ENCODE peak calls at places on chromosomes 2 and 18, in five cellular contexts. One of them, this sample, is unnamed.

GRCh38 chr2:237452846-237453245 is 34.2 kb upstream of the MLPH start:
- DNase-seq in CD8-positive, alpha-beta memory T cell: no peak
- DNase-seq in fibroblast of pulmonary artery: no peak
- DNase-seq in stomach: no peak
- DNase-seq in fibroblast of lung: no peak
- DNase-seq in this sample: peak; percentile 55

GRCh38 chr2:205321240-205321639 is 361.1 kb upstream of the NRP2 start:
- DNase-seq in CD8-positive, alpha-beta memory T cell: no peak
- DNase-seq in fibroblast of pulmonary artery: peak; percentile 55
- DNase-seq in stomach: no peak
- DNase-seq in fibroblast of lung: peak; percentile 71
- DNase-seq in this sample: peak; percentile 46

GRCh38 chr2:149489452-149489851 is 98.1 kb downstream of the MMADHC start:
- DNase-seq in CD8-positive, alpha-beta memory T cell: no peak
- DNase-seq in fibroblast of pulmonary artery: no peak
- DNase-seq in stomach: no peak
- DNase-seq in fibroblast of lung: no peak
- DNase-seq in this sample: no peak

GRCh38 chr2:74632209-74632938 is 15.8 kb downstream of the M1AP start:
- DNase-seq in CD8-positive, alpha-beta memory T cell: no peak
- DNase-seq in fibroblast of pulmonary artery: peak; percentile 43
- DNase-seq in stomach: no peak
- DNase-seq in fibroblast of lung: peak; percentile 18
- DNase-seq in this sample: no peak

GRCh38 chr2:25215948-25216679 is 47.7 kb upstream of the POMC start:
- DNase-seq in CD8-positive, alpha-beta memory T cell: peak; percentile 78
- DNase-seq in fibroblast of pulmonary artery: peak; percentile 68
- DNase-seq in stomach: peak; percentile 74
- DNase-seq in fibroblast of lung: peak; percentile 78
- DNase-seq in this sample: no peak

GRCh38 chr2:25912851-25913695 is 34.8 kb upstream of the ASXL2 start:
- DNase-seq in CD8-positive, alpha-beta memory T cell: no peak
- DNase-seq in fibroblast of pulmonary artery: peak; percentile 33
- DNase-seq in stomach: no peak
- DNase-seq in fibroblast of lung: peak; percentile 49
- DNase-seq in this sample: no peak

GRCh38 chr2:49045083-49045482 is 109.2 kb downstream of the FSHR start:
- DNase-seq in CD8-positive, alpha-beta memory T cell: no peak
- DNase-seq in fibroblast of pulmonary artery: no peak
- DNase-seq in stomach: no peak
- DNase-seq in fibroblast of lung: no peak
- DNase-seq in this sample: no peak

GRCh38 chr2:195559431-195559914 is 97.6 kb upstream of the SLC39A10 start:
- DNase-seq in CD8-positive, alpha-beta memory T cell: peak; percentile 46
- DNase-seq in fibroblast of pulmonary artery: peak; percentile 98
- DNase-seq in stomach: no peak
- DNase-seq in fibroblast of lung: peak; percentile 98
- DNase-seq in this sample: peak; percentile 87

GRCh38 chr2:174286172-174286571 is 37.8 kb upstream of the OLA1 start:
- DNase-seq in CD8-positive, alpha-beta memory T cell: no peak
- DNase-seq in fibroblast of pulmonary artery: no peak
- DNase-seq in stomach: no peak
- DNase-seq in fibroblast of lung: no peak
- DNase-seq in this sample: no peak

GRCh38 chr2:170819941-170820646 is 3.4 kb downstream of the GAD1 start:
- DNase-seq in CD8-positive, alpha-beta memory T cell: no peak
- DNase-seq in fibroblast of pulmonary artery: no peak
- DNase-seq in stomach: no peak
- DNase-seq in fibroblast of lung: no peak
- DNase-seq in this sample: no peak

GRCh38 chr18:73381361-73382031 is 513.7 kb upstream of the NETO1 start:
- DNase-seq in CD8-positive, alpha-beta memory T cell: no peak
- DNase-seq in fibroblast of pulmonary artery: no peak
- DNase-seq in stomach: no peak
- DNase-seq in fibroblast of lung: no peak
- DNase-seq in this sample: no peak

GRCh38 chr2:191061381-191061982 is 47.5 kb upstream of the STAT1 start:
- DNase-seq in CD8-positive, alpha-beta memory T cell: no peak
- DNase-seq in fibroblast of pulmonary artery: no peak
- DNase-seq in stomach: no peak
- DNase-seq in fibroblast of lung: no peak
- DNase-seq in this sample: no peak

GRCh38 chr18:63701952-63702351 is 808 bp upstream of the SERPINB11 start:
- DNase-seq in CD8-positive, alpha-beta memory T cell: no peak
- DNase-seq in fibroblast of pulmonary artery: no peak
- DNase-seq in stomach: no peak
- DNase-seq in fibroblast of lung: peak; percentile 16
- DNase-seq in this sample: no peak

GRCh38 chr2:106857882-106858478 is 28.0 kb downstream of the ST6GAL2 start:
- DNase-seq in CD8-positive, alpha-beta memory T cell: no peak
- DNase-seq in fibroblast of pulmonary artery: no peak
- DNase-seq in stomach: no peak
- DNase-seq in fibroblast of lung: peak; percentile 24
- DNase-seq in this sample: no peak

GRCh38 chr2:235737396-235737795 is 243.6 kb downstream of the AGAP1 start:
- DNase-seq in CD8-positive, alpha-beta memory T cell: no peak
- DNase-seq in fibroblast of pulmonary artery: no peak
- DNase-seq in stomach: no peak
- DNase-seq in fibroblast of lung: no peak
- DNase-seq in this sample: no peak

GRCh38 chr18:30440351-30440750 is 602.2 kb downstream of the DSC3 start:
- DNase-seq in CD8-positive, alpha-beta memory T cell: no peak
- DNase-seq in fibroblast of pulmonary artery: peak; percentile 0
- DNase-seq in stomach: no peak
- DNase-seq in fibroblast of lung: peak; percentile 3
- DNase-seq in this sample: no peak

GRCh38 chr2:239236808-239237205 is 164.0 kb downstream of the HDAC4 start:
- DNase-seq in CD8-positive, alpha-beta memory T cell: no peak
- DNase-seq in fibroblast of pulmonary artery: no peak
- DNase-seq in stomach: no peak
- DNase-seq in fibroblast of lung: no peak
- DNase-seq in this sample: no peak

GRCh38 chr2:207115715-207116364 is 49.9 kb downstream of the KLF7 start:
- DNase-seq in CD8-positive, alpha-beta memory T cell: no peak
- DNase-seq in fibroblast of pulmonary artery: peak; percentile 63
- DNase-seq in stomach: no peak
- DNase-seq in fibroblast of lung: no peak
- DNase-seq in this sample: no peak

GRCh38 chr2:118815314-118815713 is 32.1 kb downstream of the EN1 start:
- DNase-seq in CD8-positive, alpha-beta memory T cell: no peak
- DNase-seq in fibroblast of pulmonary artery: no peak
- DNase-seq in stomach: no peak
- DNase-seq in fibroblast of lung: no peak
- DNase-seq in this sample: no peak

GRCh38 chr2:218871345-218872302 is 9.0 kb upstream of the WNT10A start:
- DNase-seq in CD8-positive, alpha-beta memory T cell: no peak
- DNase-seq in fibroblast of pulmonary artery: no peak
- DNase-seq in stomach: no peak
- DNase-seq in fibroblast of lung: no peak
- DNase-seq in this sample: no peak

GRCh38 chr2:234672498-234673150 is 175.7 kb upstream of the ARL4C start:
- DNase-seq in CD8-positive, alpha-beta memory T cell: no peak
- DNase-seq in fibroblast of pulmonary artery: peak; percentile 24
- DNase-seq in stomach: no peak
- DNase-seq in fibroblast of lung: no peak
- DNase-seq in this sample: no peak

GRCh38 chr2:45391866-45392265 is 219.2 kb downstream of the SRBD1 start:
- DNase-seq in CD8-positive, alpha-beta memory T cell: no peak
- DNase-seq in fibroblast of pulmonary artery: peak; percentile 77
- DNase-seq in stomach: no peak
- DNase-seq in fibroblast of lung: peak; percentile 41
- DNase-seq in this sample: peak; percentile 24

GRCh38 chr2:149598014-149598395 is 10.4 kb upstream of the MMADHC start:
- DNase-seq in CD8-positive, alpha-beta memory T cell: no peak
- DNase-seq in fibroblast of pulmonary artery: peak; percentile 38
- DNase-seq in stomach: no peak
- DNase-seq in fibroblast of lung: peak; percentile 17
- DNase-seq in this sample: no peak

GRCh38 chr18:34801769-34802168 is 91.7 kb downstream of the DTNA start:
- DNase-seq in CD8-positive, alpha-beta memory T cell: no peak
- DNase-seq in fibroblast of pulmonary artery: peak; percentile 21
- DNase-seq in stomach: no peak
- DNase-seq in fibroblast of lung: peak; percentile 83
- DNase-seq in this sample: no peak

GRCh38 chr2:75054296-75054695 is 95.9 kb downstream of the POLE4 start:
- DNase-seq in CD8-positive, alpha-beta memory T cell: no peak
- DNase-seq in fibroblast of pulmonary artery: no peak
- DNase-seq in stomach: no peak
- DNase-seq in fibroblast of lung: peak; percentile 77
- DNase-seq in this sample: no peak

GRCh38 chr18:74768096-74768495 is 170.4 kb downstream of the ZNF407 start:
- DNase-seq in CD8-positive, alpha-beta memory T cell: no peak
- DNase-seq in fibroblast of pulmonary artery: no peak
- DNase-seq in stomach: no peak
- DNase-seq in fibroblast of lung: no peak
- DNase-seq in this sample: no peak

GRCh38 chr2:240790370-240791210 is 29.4 kb downstream of the KIF1A start:
- DNase-seq in CD8-positive, alpha-beta memory T cell: no peak
- DNase-seq in fibroblast of pulmonary artery: no peak
- DNase-seq in stomach: no peak
- DNase-seq in fibroblast of lung: no peak
- DNase-seq in this sample: no peak

GRCh38 chr18:9091066-9091476 is 11.4 kb upstream of the NDUFV2 start:
- DNase-seq in CD8-positive, alpha-beta memory T cell: no peak
- DNase-seq in fibroblast of pulmonary artery: no peak
- DNase-seq in stomach: no peak
- DNase-seq in fibroblast of lung: no peak
- DNase-seq in this sample: no peak
- H3K4me3 ChIP-seq in CD8-positive, alpha-beta memory T cell: no peak overlapping the region
- H3K4me3 ChIP-seq in fibroblast of pulmonary artery: no peak overlapping the region
- H3K4me3 ChIP-seq in stomach: no peak overlapping the region
- H3K4me3 ChIP-seq in fibroblast of lung: no peak overlapping the region
- H3K4me3 ChIP-seq in this sample: no peak overlapping the region

GRCh38 chr2:47070920-47071824 is 83.9 kb downstream of the STPG4 start:
- DNase-seq in CD8-positive, alpha-beta memory T cell: no peak
- DNase-seq in fibroblast of pulmonary artery: peak; percentile 95
- DNase-seq in stomach: peak; percentile 63
- DNase-seq in fibroblast of lung: peak; percentile 97
- DNase-seq in this sample: no peak

GRCh38 chr2:47070155-47070919 is 84.8 kb downstream of the STPG4 start:
- DNase-seq in CD8-positive, alpha-beta memory T cell: no peak
- DNase-seq in fibroblast of pulmonary artery: no peak
- DNase-seq in stomach: no peak
- DNase-seq in fibroblast of lung: peak; percentile 35
- DNase-seq in this sample: no peak

GRCh38 chr2:47069628-47070154 is 85.4 kb downstream of the STPG4 start:
- DNase-seq in CD8-positive, alpha-beta memory T cell: no peak
- DNase-seq in fibroblast of pulmonary artery: peak; percentile 74
- DNase-seq in stomach: peak; percentile 67
- DNase-seq in fibroblast of lung: peak; percentile 86
- DNase-seq in this sample: no peak

GRCh38 chr2:47067788-47068407 is 87.2 kb downstream of the STPG4 start:
- DNase-seq in CD8-positive, alpha-beta memory T cell: no peak
- DNase-seq in fibroblast of pulmonary artery: no peak
- DNase-seq in stomach: no peak
- DNase-seq in fibroblast of lung: no peak
- DNase-seq in this sample: no peak

GRCh38 chr2:47068966-47069627 is 86.0 kb downstream of the STPG4 start:
- DNase-seq in CD8-positive, alpha-beta memory T cell: no peak
- DNase-seq in fibroblast of pulmonary artery: no peak
- DNase-seq in stomach: no peak
- DNase-seq in fibroblast of lung: no peak
- DNase-seq in this sample: no peak
- H3K4me3 ChIP-seq in CD8-positive, alpha-beta memory T cell: no peak overlapping the region
- H3K4me3 ChIP-seq in fibroblast of pulmonary artery: no peak overlapping the region
- H3K4me3 ChIP-seq in stomach: no peak overlapping the region
- H3K4me3 ChIP-seq in fibroblast of lung: no peak overlapping the region
- H3K4me3 ChIP-seq in this sample: no peak overlapping the region

GRCh38 chr2:7429733-7430132 is 512.5 kb downstream of the RNF144A start:
- DNase-seq in CD8-positive, alpha-beta memory T cell: no peak
- DNase-seq in fibroblast of pulmonary artery: no peak
- DNase-seq in stomach: no peak
- DNase-seq in fibroblast of lung: no peak
- DNase-seq in this sample: no peak

GRCh38 chr2:7428444-7429204 is 511.4 kb downstream of the RNF144A start:
- DNase-seq in CD8-positive, alpha-beta memory T cell: no peak
- DNase-seq in fibroblast of pulmonary artery: no peak
- DNase-seq in stomach: no peak
- DNase-seq in fibroblast of lung: no peak
- DNase-seq in this sample: no peak

GRCh38 chr2:7430421-7430868 is 513.2 kb downstream of the RNF144A start:
- DNase-seq in CD8-positive, alpha-beta memory T cell: no peak
- DNase-seq in fibroblast of pulmonary artery: no peak
- DNase-seq in stomach: no peak
- DNase-seq in fibroblast of lung: no peak
- DNase-seq in this sample: no peak

GRCh38 chr2:7432426-7432825 is 515.2 kb downstream of the RNF144A start:
- DNase-seq in CD8-positive, alpha-beta memory T cell: no peak
- DNase-seq in fibroblast of pulmonary artery: no peak
- DNase-seq in stomach: no peak
- DNase-seq in fibroblast of lung: no peak
- DNase-seq in this sample: no peak

GRCh38 chr2:7430869-7431641 is 513.8 kb downstream of the RNF144A start:
- DNase-seq in CD8-positive, alpha-beta memory T cell: no peak
- DNase-seq in fibroblast of pulmonary artery: no peak
- DNase-seq in stomach: peak; percentile 36
- DNase-seq in fibroblast of lung: peak; percentile 15
- DNase-seq in this sample: no peak
- H3K4me3 ChIP-seq in CD8-positive, alpha-beta memory T cell: peak overlapping the region; percentile 47
- H3K4me3 ChIP-seq in fibroblast of pulmonary artery: no peak overlapping the region
- H3K4me3 ChIP-seq in stomach: peak overlapping the region; percentile 18
- H3K4me3 ChIP-seq in fibroblast of lung: no peak overlapping the region
- H3K4me3 ChIP-seq in this sample: no peak overlapping the region

GRCh38 chr2:467543-467891 is 179.6 kb upstream of the ALKAL2 start:
- DNase-seq in CD8-positive, alpha-beta memory T cell: no peak
- DNase-seq in fibroblast of pulmonary artery: no peak
- DNase-seq in stomach: no peak
- DNase-seq in fibroblast of lung: no peak
- DNase-seq in this sample: no peak
- H3K4me3 ChIP-seq in CD8-positive, alpha-beta memory T cell: no peak overlapping the region
- H3K4me3 ChIP-seq in fibroblast of pulmonary artery: no peak overlapping the region
- H3K4me3 ChIP-seq in stomach: no peak overlapping the region
- H3K4me3 ChIP-seq in fibroblast of lung: no peak overlapping the region
- H3K4me3 ChIP-seq in this sample: no peak overlapping the region

GRCh38 chr18:65753520-65753919 is 2.7 kb downstream of the CDH7 start:
- DNase-seq in CD8-positive, alpha-beta memory T cell: no peak
- DNase-seq in fibroblast of pulmonary artery: peak; percentile 1
- DNase-seq in stomach: no peak
- DNase-seq in fibroblast of lung: peak; percentile 5
- DNase-seq in this sample: no peak

GRCh38 chr18:65749881-65750280 is 931 bp upstream of the CDH7 start:
- DNase-seq in CD8-positive, alpha-beta memory T cell: no peak
- DNase-seq in fibroblast of pulmonary artery: no peak
- DNase-seq in stomach: no peak
- DNase-seq in fibroblast of lung: no peak
- DNase-seq in this sample: no peak

GRCh38 chr18:65750421-65751144 is at the start of gene CDH7:
- DNase-seq in CD8-positive, alpha-beta memory T cell: no peak
- DNase-seq in fibroblast of pulmonary artery: no peak
- DNase-seq in stomach: no peak
- DNase-seq in fibroblast of lung: peak; percentile 9
- DNase-seq in this sample: no peak

GRCh38 chr18:65752625-65753325 is 2.0 kb downstream of the CDH7 start:
- DNase-seq in CD8-positive, alpha-beta memory T cell: no peak
- DNase-seq in fibroblast of pulmonary artery: no peak
- DNase-seq in stomach: no peak
- DNase-seq in fibroblast of lung: no peak
- DNase-seq in this sample: no peak

GRCh38 chr18:65751145-65752085 is 603 bp downstream of the CDH7 start:
- DNase-seq in CD8-positive, alpha-beta memory T cell: no peak
- DNase-seq in fibroblast of pulmonary artery: no peak
- DNase-seq in stomach: no peak
- DNase-seq in fibroblast of lung: peak; percentile 3
- DNase-seq in this sample: no peak
- H3K4me3 ChIP-seq in CD8-positive, alpha-beta memory T cell: no peak overlapping the region
- H3K4me3 ChIP-seq in fibroblast of pulmonary artery: no peak overlapping the region
- H3K4me3 ChIP-seq in stomach: no peak overlapping the region
- H3K4me3 ChIP-seq in fibroblast of lung: no peak overlapping the region
- H3K4me3 ChIP-seq in this sample: no peak overlapping the region

This sample was measured in AG04449.